ENCODE peak calls at places on chromosomes 2 and 18, in seven cellular contexts. R is NB4, B is tibial nerve, Z is AG10803, G is endothelial cell, J is A673, K is nephron progenitor cell. N is an unnamed sample.

GRCh38 chr2:127437781-127438726 is 19.8 kb downstream of the PROC start:
- DNase-seq in B (no peak), G (no peak), Z (no peak), K (no peak), R (no peak), J (no peak), N (no peak)

GRCh38 chr18:36546876-36547275 is 249.4 kb downstream of the FHOD3 start:
- DNase-seq in B (no peak), J (no peak), R (no peak), K (no peak), Z (no peak), G (no peak), N (no peak)

GRCh38 chr2:128901572-128902391 is 583.1 kb upstream of the HS6ST1 start:
- DNase-seq in J (no peak), B (no peak), R (peak), Z (no peak), K (no peak), G (no peak), N (no peak)

GRCh38 chr2:104733544-104733943 is 120.4 kb upstream of the POU3F3 start:
- DNase-seq in Z (no peak), K (no peak), G (peak), B (no peak), J (peak), R (peak), N (peak)

GRCh38 chr18:60549338-60549960 is 176.9 kb upstream of the MC4R start:
- DNase-seq in K (peak), R (peak), G (peak), Z (peak), J (peak), B (peak), N (peak)

GRCh38 chr2:178912416-178913056 is 105.3 kb upstream of the TTN start:
- DNase-seq in B (no peak), Z (peak), R (peak), G (no peak), K (no peak), J (no peak), N (no peak)

GRCh38 chr2:41947701-41948396 is 100.0 kb upstream of the PKDCC start:
- DNase-seq in G (no peak), J (no peak), Z (no peak), R (no peak), B (no peak), K (no peak), N (no peak)

GRCh38 chr2:134089454-134089853 is 164.4 kb upstream of the MGAT5 start:
- DNase-seq in B (no peak), R (no peak), Z (no peak), J (no peak), K (no peak), G (no peak), N (no peak)

GRCh38 chr18:9595197-9595596 is 19.2 kb downstream of the PPP4R1 start:
- DNase-seq in J (no peak), R (no peak), Z (no peak), G (no peak), B (no peak), K (no peak), N (no peak)

GRCh38 chr2:142682528-142682927 is 194.9 kb upstream of the KYNU start:
- DNase-seq in K (no peak), Z (peak), J (peak), R (peak), B (no peak), G (no peak), N (peak)

GRCh38 chr2:240249423-240250149 is 109.1 kb upstream of the OTOS start:
- DNase-seq in K (no peak), J (no peak), G (no peak), B (no peak), R (no peak), Z (no peak), N (no peak)

DNA sequence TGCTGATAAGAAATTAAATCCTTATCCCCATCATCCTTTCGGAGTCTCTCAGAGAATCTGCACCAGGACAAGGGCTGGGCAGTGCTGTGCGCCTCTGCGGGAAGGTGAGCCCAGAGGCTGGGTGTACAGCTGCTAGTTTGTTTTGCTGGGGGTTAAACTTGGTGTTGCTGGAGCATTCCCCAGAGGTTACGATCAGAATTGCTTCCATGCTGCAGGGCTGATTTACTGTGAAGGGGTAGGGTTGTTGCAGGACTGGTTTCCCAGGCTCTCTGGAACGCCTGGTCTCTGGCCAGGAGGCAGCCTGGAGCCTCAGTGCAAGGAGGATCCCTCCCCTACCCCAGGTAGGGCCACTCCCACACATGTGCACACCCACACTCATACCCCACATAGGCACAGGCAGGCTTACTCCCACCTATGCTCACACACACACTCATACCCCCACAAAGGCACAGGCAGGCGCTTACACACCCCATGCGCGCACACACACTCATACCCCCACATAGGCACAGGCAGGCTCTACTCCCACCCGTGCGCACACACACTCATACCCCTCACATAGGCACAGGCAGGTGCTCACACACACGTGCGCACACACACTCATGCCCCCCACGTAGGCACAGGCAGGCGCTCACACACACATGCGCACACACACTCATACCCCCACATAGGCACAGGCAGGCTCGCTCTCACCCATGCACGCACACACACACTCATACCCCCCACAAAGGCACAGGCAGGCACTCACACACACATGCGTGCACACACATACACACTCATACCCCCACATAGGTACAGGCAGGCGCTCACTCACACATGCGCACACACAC is 11.3 kb downstream of the CNNM4 start:
- DNase-seq in G (no peak), Z (no peak), B (no peak), J (no peak), R (no peak), K (no peak), N (no peak)
- TF ChIP-seq CTCF in G (no peak), Z (no peak), B (no peak), J (no peak), R (no peak), K (no peak), N (no peak)

DNA sequence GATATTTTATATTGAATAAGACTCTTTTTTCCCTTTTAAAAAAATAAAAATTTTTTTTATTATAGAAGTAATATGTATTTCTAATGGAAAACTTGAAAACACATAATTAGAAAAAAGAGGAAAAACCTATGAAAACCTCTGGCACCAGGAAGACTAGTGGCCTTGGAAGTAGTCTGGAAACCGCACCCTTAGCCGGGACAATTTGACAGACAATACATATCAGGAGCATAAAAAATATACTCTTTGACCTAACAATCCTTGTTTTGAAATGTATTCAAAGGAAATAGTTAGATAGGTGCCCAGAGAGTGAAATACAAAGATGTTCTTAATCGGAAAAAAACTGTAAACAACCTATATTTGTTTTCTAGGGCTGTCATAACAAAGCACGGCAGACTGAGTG is 34.9 kb upstream of the FAM117B start:
- DNase-seq in Z (no peak), K (no peak), R (no peak), B (no peak), G (no peak), J (no peak), N (no peak)
- TF ChIP-seq CTCF in Z (no peak), K (no peak), R (no peak), B (no peak), G (no peak), J (no peak), N (no peak)

GRCh38 chr2:126399001-126399400 is 257.0 kb upstream of the GYPC start:
- DNase-seq in K (no peak), J (peak), R (peak), Z (no peak), G (peak), B (no peak), N (no peak)
- TF ChIP-seq CTCF in K (no peak), J (no peak), R (peak), Z (no peak), G (no peak), B (no peak), N (no peak)

GRCh38 chr2:223100061-223100511 is 48.1 kb downstream of the KCNE4 start:
- DNase-seq in G (no peak), J (no peak), R (no peak), B (peak), Z (peak), K (no peak), N (no peak)

GRCh38 chr2:223101340-223102039 is 49.5 kb downstream of the KCNE4 start:
- DNase-seq in R (peak), B (no peak), G (peak), Z (peak), K (no peak), J (peak), N (peak)

GRCh38 chr2:223104741-223105140 is 52.8 kb downstream of the KCNE4 start:
- DNase-seq in R (no peak), K (no peak), Z (no peak), J (no peak), G (no peak), B (no peak), N (no peak)

GRCh38 chr2:223104336-223104735 is 52.3 kb downstream of the KCNE4 start:
- DNase-seq in K (no peak), Z (no peak), G (no peak), B (no peak), J (no peak), R (peak), N (no peak)

DNA sequence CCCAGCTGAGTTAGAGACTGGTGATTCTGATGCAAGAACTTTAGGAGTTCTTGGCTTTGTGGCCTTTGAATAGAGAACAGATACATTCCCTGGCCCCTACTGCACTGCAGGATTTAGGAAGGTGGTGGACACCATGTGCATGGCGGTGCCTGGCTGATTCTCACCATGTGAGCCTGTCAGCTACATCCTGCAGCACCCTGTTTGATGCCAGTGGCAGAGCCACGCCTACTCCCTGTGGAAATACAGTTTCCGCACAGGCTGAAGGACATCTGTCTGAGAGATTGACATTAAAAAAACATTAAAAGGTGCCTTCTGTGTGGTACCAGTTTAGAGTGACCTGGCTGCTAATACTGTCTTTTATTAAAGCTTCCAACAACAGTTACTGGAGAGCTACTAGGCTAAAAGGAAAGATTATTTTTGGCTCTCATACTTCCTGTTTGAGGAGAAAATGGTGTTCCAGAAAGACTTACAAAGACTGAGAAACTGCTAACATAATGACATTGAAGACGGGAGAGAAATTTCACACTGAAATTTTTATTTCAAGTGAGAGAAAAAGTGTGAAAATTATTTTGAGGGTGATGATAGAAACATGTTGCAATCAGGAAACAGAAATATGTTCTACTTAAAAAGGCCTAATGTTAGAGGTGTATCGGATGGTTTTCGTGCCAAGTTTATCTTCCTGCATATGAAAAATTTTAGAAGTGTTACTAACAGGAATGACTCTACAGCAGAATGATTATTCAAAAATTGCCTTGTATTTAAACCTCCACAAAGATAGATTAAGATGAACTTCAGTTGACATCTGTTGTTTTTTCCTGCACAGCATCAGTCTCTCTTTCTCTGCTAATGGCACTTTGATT is 50.3 kb downstream of the KCNE4 start:
- DNase-seq in Z (no peak), K (no peak), G (no peak), B (no peak), R (no peak), J (peak), N (no peak)
- TF ChIP-seq CTCF in Z (no peak), K (no peak), G (no peak), B (no peak), R (no peak), J (no peak), N (no peak)

GRCh38 chr18:63395503-63395902 is 26.8 kb downstream of the VPS4B start:
- DNase-seq in R (no peak), J (no peak), G (no peak), K (no peak), Z (no peak), B (no peak), N (no peak)
- TF ChIP-seq CTCF in R (no peak), J (no peak), G (no peak), K (no peak), Z (no peak), B (no peak), N (no peak)

DNA sequence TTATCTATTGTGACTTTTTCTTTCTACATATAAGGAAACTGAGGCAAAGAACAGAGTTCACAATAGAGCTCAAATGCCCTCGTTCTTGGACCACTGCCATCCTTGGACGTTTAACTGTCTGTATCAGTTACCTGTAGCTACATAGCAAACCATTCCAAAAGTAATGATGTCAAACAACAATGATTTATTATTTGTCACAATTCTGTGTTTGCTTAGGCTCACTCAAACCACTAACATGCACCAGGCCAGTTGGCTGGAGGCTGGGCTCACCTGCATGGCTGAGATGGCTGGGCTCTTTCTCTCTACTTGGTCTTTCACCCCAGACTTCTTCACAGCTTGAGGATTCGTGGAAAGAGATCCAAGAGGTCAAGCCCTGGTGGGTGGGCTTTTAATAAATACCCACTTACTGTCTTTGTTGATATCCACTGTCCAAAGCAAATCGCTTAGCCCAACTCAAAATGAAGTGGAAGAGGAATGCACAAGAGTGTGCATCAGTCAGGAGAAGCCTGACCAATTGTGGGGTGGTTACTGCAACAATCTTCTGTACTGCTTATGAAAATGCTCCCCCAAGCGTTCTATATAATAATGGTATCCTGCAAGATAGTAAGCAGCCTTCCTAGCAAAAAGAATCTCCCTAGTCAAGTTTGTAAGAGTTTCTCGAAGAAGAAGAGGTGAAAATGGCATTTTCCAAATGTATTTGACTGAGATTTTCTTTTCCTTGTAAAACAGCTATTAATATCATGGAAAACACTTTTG is 163.5 kb upstream of the NT5C1B start:
- DNase-seq in R (peak), J (peak), Z (no peak), K (no peak), B (no peak), G (no peak), N (peak)
- TF ChIP-seq CTCF in R (no peak), J (peak), Z (peak), K (no peak), B (no peak), G (no peak), N (no peak)

GRCh38 chr2:197515798-197516761 is at the start of gene MOB4:
- DNase-seq in J (peak), B (peak), K (peak), G (peak), R (peak), Z (peak), N (peak)
- TF ChIP-seq CTCF in J (no peak), B (no peak), K (no peak), G (no peak), R (no peak), Z (no peak), N (no peak)

DNA sequence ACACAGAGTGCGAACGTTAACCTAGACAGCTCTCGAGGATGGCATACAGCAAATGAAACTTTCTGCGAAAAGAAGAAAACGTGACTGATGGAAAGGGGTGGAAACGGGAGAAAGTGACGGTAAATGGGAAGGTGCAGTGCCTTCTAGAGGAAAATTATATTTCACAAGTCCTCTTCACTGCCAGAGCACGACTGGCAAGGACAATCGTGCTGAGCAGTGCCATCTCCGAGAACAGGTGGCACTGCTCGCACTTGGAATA is 425 bp downstream of the STAT1 start:
- DNase-seq in G (no peak), Z (no peak), R (no peak), J (no peak), K (no peak), B (no peak), N (no peak)
- TF ChIP-seq CTCF in G (no peak), Z (no peak), R (no peak), J (no peak), K (no peak), B (no peak), N (no peak)

DNA sequence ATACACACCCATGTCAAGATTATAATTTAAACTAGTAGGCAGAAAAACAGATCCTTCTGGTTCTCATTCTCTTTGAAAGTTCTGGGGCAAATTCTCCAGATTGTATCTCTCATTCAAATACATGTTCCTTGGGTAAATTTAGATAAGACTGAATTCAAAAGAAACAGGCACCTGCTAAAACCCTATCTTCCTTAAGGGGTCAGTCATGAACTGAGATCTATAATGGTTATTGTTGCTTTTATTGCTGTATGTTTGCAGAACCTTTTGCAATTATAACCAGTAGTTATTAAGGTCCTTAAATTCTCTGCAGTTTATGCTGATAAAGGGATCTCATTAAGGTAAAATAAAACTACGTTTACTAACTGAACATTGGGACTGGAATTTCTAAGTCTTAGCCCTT is 83.5 kb downstream of the MYO5B start:
- DNase-seq in R (no peak), J (no peak), K (no peak), G (no peak), Z (no peak), B (no peak), N (peak)
- TF ChIP-seq CTCF in R (no peak), J (no peak), K (no peak), G (no peak), Z (peak), B (no peak), N (peak)

GRCh38 chr2:225270861-225271260 is 128.6 kb upstream of the NYAP2 start:
- DNase-seq in B (peak), Z (peak), R (peak), J (peak), G (no peak), K (no peak), N (peak)
- TF ChIP-seq CTCF in B (no peak), Z (no peak), R (no peak), J (peak), G (no peak), K (no peak), N (peak)

N was measured in MCF 10A.